ENCODE peak calls at places on chromosomes 13 and 19, in eight cellular contexts. Y, J, L, E, V, I, Z and D are unnamed samples.

GRCh38 chr19:45049073-45049736 is 10.4 kb downstream of the CLASRP start:
- DNase-seq in Y (no peak), J (no peak), L (no peak), E (no peak), V (no peak), I (no peak), Z (no peak), D (no peak)

GRCh38 chr13:113224486-113224885 is 15.1 kb downstream of the CUL4A start:
- DNase-seq in Y (no peak), J (no peak), L (no peak), E (no peak), V (no peak), I (no peak), Z (no peak), D (no peak)

GRCh38 chr19:34246340-34246739 is 8.0 kb upstream of the GARRE1 start:
- DNase-seq in Y (no peak), J (no peak), L (no peak), E (no peak), V (no peak), I (no peak), Z (no peak), D (no peak)

GRCh38 chr13:21130116-21130515 is 46.2 kb downstream of the SKA3 start:
- DNase-seq in Y (no peak), J (no peak), L (no peak), E (no peak), V (no peak), I (no peak), Z (no peak), D (no peak)

GRCh38 chr13:92460479-92460878 is 766.1 kb upstream of the GPC6 start:
- DNase-seq in Y (no peak), J (no peak), L (no peak), E (no peak), V (no peak), I (no peak), Z (peak), D (no peak)

GRCh38 chr13:102555914-102556553 is 40.8 kb upstream of the TPP2 start:
- DNase-seq in Y (peak), J (peak), L (peak), E (no peak), V (no peak), I (no peak), Z (no peak), D (no peak)

GRCh38 chr13:93522486-93522885 is 295.9 kb downstream of the GPC6 start:
- DNase-seq in Y (no peak), J (no peak), L (no peak), E (no peak), V (no peak), I (no peak), Z (no peak), D (no peak)

GRCh38 chr19:3507371-3508120 is 1.4 kb downstream of the FZR1 start:
- DNase-seq in Y (peak), J (no peak), L (peak), E (no peak), V (no peak), I (no peak), Z (peak), D (no peak)

GRCh38 chr13:27161980-27162379 is 9.6 kb downstream of the USP12 start:
- DNase-seq in Y (no peak), J (no peak), L (no peak), E (no peak), V (no peak), I (no peak), Z (no peak), D (no peak)

GRCh38 chr19:7494416-7495098 is 5.7 kb upstream of the PEX11G start:
- DNase-seq in Y (peak), J (no peak), L (no peak), E (peak), V (no peak), I (no peak), Z (no peak), D (peak)

GRCh38 chr19:7550169-7550770 is 14.8 kb downstream of the PNPLA6 start:
- DNase-seq in Y (no peak), J (no peak), L (no peak), E (no peak), V (no peak), I (peak), Z (no peak), D (no peak)

GRCh38 chr13:95553614-95554385 is 1.3 kb downstream of the CLDN10 start:
- DNase-seq in Y (no peak), J (no peak), L (no peak), E (no peak), V (no peak), I (no peak), Z (no peak), D (no peak)

GRCh38 chr19:5436948-5437306 is 18.3 kb upstream of the ZNRF4 start:
- DNase-seq in Y (no peak), J (no peak), L (no peak), E (no peak), V (no peak), I (no peak), Z (no peak), D (no peak)

GRCh38 chr19:10544242-10544752 is 593 bp downstream of the ATG4D start:
- DNase-seq in Y (no peak), J (no peak), L (peak), E (no peak), V (no peak), I (peak), Z (peak), D (no peak)

GRCh38 chr13:27918041-27918917 is 1.5 kb upstream of the PDX1 start:
- DNase-seq in Y (no peak), J (no peak), L (no peak), E (no peak), V (no peak), I (no peak), Z (no peak), D (no peak)

GRCh38 chr13:57632276-57633140 is 964 bp downstream of the PCDH17 start:
- DNase-seq in Y (peak), J (no peak), L (no peak), E (peak), V (no peak), I (peak), Z (no peak), D (peak)

GRCh38 chr13:89407357-89407756 is 1736.2 kb downstream of the SLITRK5 start:
- DNase-seq in Y (peak), J (no peak), L (peak), E (no peak), V (no peak), I (no peak), Z (no peak), D (no peak)

GRCh38 chr13:40343550-40344269 is 322.7 kb downstream of the FOXO1 start:
- DNase-seq in Y (no peak), J (no peak), L (no peak), E (no peak), V (no peak), I (no peak), Z (no peak), D (no peak)

GRCh38 chr19:54661846-54662489 is 817 bp upstream of the LILRB4 start:
- DNase-seq in Y (no peak), J (no peak), L (no peak), E (no peak), V (no peak), I (no peak), Z (no peak), D (no peak)

GRCh38 chr13:101512650-101513049 is 60.2 kb downstream of the ITGBL1 start:
- DNase-seq in Y (no peak), J (no peak), L (peak), E (no peak), V (no peak), I (no peak), Z (no peak), D (no peak)

GRCh38 chr19:48216933-48217332 is 38.8 kb downstream of the CARD8 start:
- DNase-seq in Y (no peak), J (no peak), L (no peak), E (no peak), V (no peak), I (no peak), Z (no peak), D (no peak)

GRCh38 chr19:13507053-13507611 is 853 bp upstream of the CACNA1A start:
- DNase-seq in Y (no peak), J (no peak), L (peak), E (no peak), V (no peak), I (no peak), Z (no peak), D (no peak)

GRCh38 chr13:48009298-48009697 is 8.2 kb upstream of the SUCLA2 start:
- DNase-seq in Y (no peak), J (no peak), L (peak), E (no peak), V (no peak), I (no peak), Z (no peak), D (no peak)

GRCh38 chr13:39462456-39462855 is 140.5 kb downstream of the LHFPL6 start:
- DNase-seq in Y (no peak), J (no peak), L (no peak), E (no peak), V (no peak), I (no peak), Z (peak), D (no peak)

GRCh38 chr13:32019612-32020233 is 11.9 kb upstream of the FRY start:
- DNase-seq in Y (peak), J (no peak), L (peak), E (peak), V (no peak), I (no peak), Z (no peak), D (no peak)

GRCh38 chr13:46079770-46080169 is 25.1 kb downstream of the CPB2 start:
- DNase-seq in Y (no peak), J (no peak), L (no peak), E (no peak), V (no peak), I (no peak), Z (no peak), D (no peak)

GRCh38 chr13:24911135-24911524 is 147.2 kb downstream of the RNF17 start:
- DNase-seq in Y (no peak), J (no peak), L (peak), E (no peak), V (no peak), I (no peak), Z (no peak), D (no peak)

GRCh38 chr13:106756446-106756845 is 188.5 kb upstream of the ARGLU1 start:
- DNase-seq in Y (no peak), J (no peak), L (no peak), E (no peak), V (no peak), I (no peak), Z (no peak), D (no peak)